ENCODE peak calls at places on chromosome 2, in seven cellular contexts. One of them, this sample, is unnamed.

GRCh38 chr2:156852681-156853080 is 404.8 kb upstream of the GALNT5 start:
- DNase-seq in mesenteric fat pad: no peak
- DNase-seq in NCI-H774: no peak
- DNase-seq in left ventricle myocardium superior: no peak
- DNase-seq in head of caudate nucleus: no peak
- DNase-seq in heart left ventricle: no peak
- DNase-seq in stimulated activated CD8-positive, alpha-beta memory T cell treated with anti-CD3 and anti-CD28 coated beads, Interleukin-12 subunit alpha, Interleukin-12 subunit beta, amount 100 ng/mL, for 4 hours: no peak
- DNase-seq in this sample: no peak

GRCh38 chr2:126810001-126810400 is 88.7 kb upstream of the TEX51 start:
- DNase-seq in mesenteric fat pad: no peak
- DNase-seq in NCI-H774: no peak
- DNase-seq in left ventricle myocardium superior: no peak
- DNase-seq in head of caudate nucleus: no peak
- DNase-seq in heart left ventricle: no peak
- DNase-seq in stimulated activated CD8-positive, alpha-beta memory T cell treated with anti-CD3 and anti-CD28 coated beads, Interleukin-12 subunit alpha, Interleukin-12 subunit beta, amount 100 ng/mL, for 4 hours: no peak
- DNase-seq in this sample: no peak

GRCh38 chr2:223486741-223487140 is 115.4 kb downstream of the SCG2 start:
- DNase-seq in mesenteric fat pad: no peak
- DNase-seq in NCI-H774: no peak
- DNase-seq in left ventricle myocardium superior: no peak
- DNase-seq in head of caudate nucleus: no peak
- DNase-seq in heart left ventricle: no peak
- DNase-seq in stimulated activated CD8-positive, alpha-beta memory T cell treated with anti-CD3 and anti-CD28 coated beads, Interleukin-12 subunit alpha, Interleukin-12 subunit beta, amount 100 ng/mL, for 4 hours: no peak
- DNase-seq in this sample: no peak

GRCh38 chr2:58127111-58127510 is 80.5 kb downstream of the VRK2 start:
- DNase-seq in mesenteric fat pad: no peak
- DNase-seq in NCI-H774: no peak
- DNase-seq in left ventricle myocardium superior: no peak
- DNase-seq in head of caudate nucleus: no peak
- DNase-seq in heart left ventricle: no peak
- DNase-seq in stimulated activated CD8-positive, alpha-beta memory T cell treated with anti-CD3 and anti-CD28 coated beads, Interleukin-12 subunit alpha, Interleukin-12 subunit beta, amount 100 ng/mL, for 4 hours: no peak
- DNase-seq in this sample: no peak

GRCh38 chr2:34241905-34242740 is 643.0 kb upstream of the FAM98A start:
- DNase-seq in mesenteric fat pad: no peak
- DNase-seq in NCI-H774: no peak
- DNase-seq in left ventricle myocardium superior: no peak
- DNase-seq in head of caudate nucleus: no peak
- DNase-seq in heart left ventricle: no peak
- DNase-seq in stimulated activated CD8-positive, alpha-beta memory T cell treated with anti-CD3 and anti-CD28 coated beads, Interleukin-12 subunit alpha, Interleukin-12 subunit beta, amount 100 ng/mL, for 4 hours: no peak
- DNase-seq in this sample: no peak

GRCh38 chr2:17301437-17301836 is 216.8 kb downstream of the RAD51AP2 start:
- DNase-seq in mesenteric fat pad: no peak
- DNase-seq in NCI-H774: no peak
- DNase-seq in left ventricle myocardium superior: no peak
- DNase-seq in head of caudate nucleus: no peak
- DNase-seq in heart left ventricle: no peak
- DNase-seq in stimulated activated CD8-positive, alpha-beta memory T cell treated with anti-CD3 and anti-CD28 coated beads, Interleukin-12 subunit alpha, Interleukin-12 subunit beta, amount 100 ng/mL, for 4 hours: no peak
- DNase-seq in this sample: no peak

GRCh38 chr2:178804791-178805190 is 2.4 kb downstream of the TTN start:
- DNase-seq in mesenteric fat pad: no peak
- DNase-seq in NCI-H774: no peak
- DNase-seq in left ventricle myocardium superior: no peak
- DNase-seq in head of caudate nucleus: no peak
- DNase-seq in heart left ventricle: no peak
- DNase-seq in stimulated activated CD8-positive, alpha-beta memory T cell treated with anti-CD3 and anti-CD28 coated beads, Interleukin-12 subunit alpha, Interleukin-12 subunit beta, amount 100 ng/mL, for 4 hours: no peak
- DNase-seq in this sample: peak; percentile 15

GRCh38 chr2:239821694-239822075 is 203.5 kb downstream of the NDUFA10 start:
- DNase-seq in mesenteric fat pad: no peak
- DNase-seq in NCI-H774: no peak
- DNase-seq in left ventricle myocardium superior: peak; percentile 12
- DNase-seq in head of caudate nucleus: peak; percentile 3
- DNase-seq in heart left ventricle: peak; percentile 19
- DNase-seq in stimulated activated CD8-positive, alpha-beta memory T cell treated with anti-CD3 and anti-CD28 coated beads, Interleukin-12 subunit alpha, Interleukin-12 subunit beta, amount 100 ng/mL, for 4 hours: no peak
- DNase-seq in this sample: no peak

GRCh38 chr2:234395801-234396478 is 100.9 kb downstream of the ARL4C start:
- DNase-seq in mesenteric fat pad: no peak
- DNase-seq in NCI-H774: peak; percentile 89
- DNase-seq in left ventricle myocardium superior: no peak
- DNase-seq in head of caudate nucleus: no peak
- DNase-seq in heart left ventricle: no peak
- DNase-seq in stimulated activated CD8-positive, alpha-beta memory T cell treated with anti-CD3 and anti-CD28 coated beads, Interleukin-12 subunit alpha, Interleukin-12 subunit beta, amount 100 ng/mL, for 4 hours: no peak
- DNase-seq in this sample: peak; percentile 95